ENCODE peak calls at places on chromosome 10, in six cellular contexts. One of them, this sample, is unnamed.

GRCh38 chr10:2464476-2464875 is 602.9 kb upstream of the PFKP start:
- DNase-seq in fibroblast of pulmonary artery: no peak
- DNase-seq in astrocyte of the spinal cord: no peak
- DNase-seq in A549: no peak
- DNase-seq in Panc1: no peak
- DNase-seq in mammary epithelial cell: no peak
- DNase-seq in this sample: no peak

GRCh38 chr10:103836776-103837344 is 18.5 kb downstream of the SH3PXD2A start:
- DNase-seq in fibroblast of pulmonary artery: no peak
- DNase-seq in astrocyte of the spinal cord: no peak
- DNase-seq in A549: no peak
- DNase-seq in Panc1: no peak
- DNase-seq in mammary epithelial cell: no peak
- DNase-seq in this sample: no peak

GRCh38 chr10:72087392-72087968 is 871 bp downstream of the SPOCK2 start:
- DNase-seq in fibroblast of pulmonary artery: no peak
- DNase-seq in astrocyte of the spinal cord: no peak
- DNase-seq in A549: no peak
- DNase-seq in Panc1: no peak
- DNase-seq in mammary epithelial cell: no peak
- DNase-seq in this sample: no peak

GRCh38 chr10:6200588-6201510 is 1.9 kb upstream of the PFKFB3 start:
- DNase-seq in fibroblast of pulmonary artery: no peak
- DNase-seq in astrocyte of the spinal cord: peak; percentile 29
- DNase-seq in A549: peak; percentile 33
- DNase-seq in Panc1: no peak
- DNase-seq in mammary epithelial cell: peak; percentile 24
- DNase-seq in this sample: peak; percentile 25

GRCh38 chr10:71597821-71598498 is 121.6 kb downstream of the C10orf105 start:
- DNase-seq in fibroblast of pulmonary artery: peak; percentile 14
- DNase-seq in astrocyte of the spinal cord: no peak
- DNase-seq in A549: no peak
- DNase-seq in Panc1: no peak
- DNase-seq in mammary epithelial cell: no peak
- DNase-seq in this sample: peak; percentile 69

GRCh38 chr10:13990392-13990805 is 340.3 kb downstream of the FRMD4A start:
- DNase-seq in fibroblast of pulmonary artery: peak; percentile 61
- DNase-seq in astrocyte of the spinal cord: no peak
- DNase-seq in A549: no peak
- DNase-seq in Panc1: no peak
- DNase-seq in mammary epithelial cell: no peak
- DNase-seq in this sample: peak; percentile 49

GRCh38 chr10:100998991-100999741 is 442 bp upstream of the LZTS2 start:
- DNase-seq in fibroblast of pulmonary artery: peak; percentile 79
- DNase-seq in astrocyte of the spinal cord: peak; percentile 72
- DNase-seq in A549: peak; percentile 74
- DNase-seq in Panc1: no peak
- DNase-seq in mammary epithelial cell: peak; percentile 60
- DNase-seq in this sample: peak; percentile 71

GRCh38 chr10:71379118-71379781 is 17.5 kb upstream of the CDH23 start:
- DNase-seq in fibroblast of pulmonary artery: no peak
- DNase-seq in astrocyte of the spinal cord: no peak
- DNase-seq in A549: no peak
- DNase-seq in Panc1: no peak
- DNase-seq in mammary epithelial cell: no peak
- DNase-seq in this sample: no peak

GRCh38 chr10:37952051-37952815 is 24.2 kb downstream of the ZNF25 start:
- DNase-seq in fibroblast of pulmonary artery: no peak
- DNase-seq in astrocyte of the spinal cord: no peak
- DNase-seq in A549: no peak
- DNase-seq in Panc1: no peak
- DNase-seq in mammary epithelial cell: no peak
- DNase-seq in this sample: peak; percentile 38

GRCh38 chr10:13241613-13242012 is 7.4 kb upstream of the UCMA start:
- DNase-seq in fibroblast of pulmonary artery: no peak
- DNase-seq in astrocyte of the spinal cord: no peak
- DNase-seq in A549: no peak
- DNase-seq in Panc1: no peak
- DNase-seq in mammary epithelial cell: no peak
- DNase-seq in this sample: no peak

GRCh38 chr10:44863344-44864041 is 47.6 kb upstream of the TMEM72 start:
- DNase-seq in fibroblast of pulmonary artery: no peak
- DNase-seq in astrocyte of the spinal cord: no peak
- DNase-seq in A549: no peak
- DNase-seq in Panc1: no peak
- DNase-seq in mammary epithelial cell: no peak
- DNase-seq in this sample: no peak

GRCh38 chr10:24287559-24288195 is 78.7 kb downstream of the KIAA1217 start:
- DNase-seq in fibroblast of pulmonary artery: no peak
- DNase-seq in astrocyte of the spinal cord: no peak
- DNase-seq in A549: no peak
- DNase-seq in Panc1: no peak
- DNase-seq in mammary epithelial cell: no peak
- DNase-seq in this sample: no peak

GRCh38 chr10:110834622-110835219 is 37.0 kb upstream of the PDCD4 start:
- DNase-seq in fibroblast of pulmonary artery: peak; percentile 25
- DNase-seq in astrocyte of the spinal cord: peak; percentile 28
- DNase-seq in A549: no peak
- DNase-seq in Panc1: no peak
- DNase-seq in mammary epithelial cell: no peak
- DNase-seq in this sample: no peak

GRCh38 chr10:62815373-62816111 is 624 bp downstream of the EGR2 start:
- DNase-seq in fibroblast of pulmonary artery: no peak
- DNase-seq in astrocyte of the spinal cord: peak; percentile 33
- DNase-seq in A549: peak; percentile 32
- DNase-seq in Panc1: no peak
- DNase-seq in mammary epithelial cell: peak; percentile 59
- DNase-seq in this sample: no peak

GRCh38 chr10:128908109-128908898 is 558.7 kb upstream of the MGMT start:
- DNase-seq in fibroblast of pulmonary artery: no peak
- DNase-seq in astrocyte of the spinal cord: no peak
- DNase-seq in A549: no peak
- DNase-seq in Panc1: no peak
- DNase-seq in mammary epithelial cell: no peak
- DNase-seq in this sample: no peak

GRCh38 chr10:124138195-124138882 is 44.9 kb upstream of the CHST15 start:
- DNase-seq in fibroblast of pulmonary artery: no peak
- DNase-seq in astrocyte of the spinal cord: peak; percentile 66
- DNase-seq in A549: no peak
- DNase-seq in Panc1: no peak
- DNase-seq in mammary epithelial cell: no peak
- DNase-seq in this sample: peak; percentile 71

GRCh38 chr10:71244638-71245419 is 32.5 kb downstream of the UNC5B start:
- DNase-seq in fibroblast of pulmonary artery: peak; percentile 96
- DNase-seq in astrocyte of the spinal cord: peak; percentile 75
- DNase-seq in A549: no peak
- DNase-seq in Panc1: no peak
- DNase-seq in mammary epithelial cell: no peak
- DNase-seq in this sample: peak; percentile 98

GRCh38 chr10:1056326-1057105 is at the start of gene WDR37:
- DNase-seq in fibroblast of pulmonary artery: peak; percentile 90
- DNase-seq in astrocyte of the spinal cord: peak; percentile 91
- DNase-seq in A549: peak; percentile 79
- DNase-seq in Panc1: no peak
- DNase-seq in mammary epithelial cell: peak; percentile 85
- DNase-seq in this sample: peak; percentile 84

GRCh38 chr10:3424102-3424803 is 251.7 kb upstream of the PITRM1 start:
- DNase-seq in fibroblast of pulmonary artery: peak; percentile 72
- DNase-seq in astrocyte of the spinal cord: peak; percentile 77
- DNase-seq in A549: no peak
- DNase-seq in Panc1: no peak
- DNase-seq in mammary epithelial cell: no peak
- DNase-seq in this sample: no peak

GRCh38 chr10:116182426-116182825 is 90.6 kb downstream of the GFRA1 start:
- DNase-seq in fibroblast of pulmonary artery: no peak
- DNase-seq in astrocyte of the spinal cord: no peak
- DNase-seq in A549: no peak
- DNase-seq in Panc1: no peak
- DNase-seq in mammary epithelial cell: no peak
- DNase-seq in this sample: no peak

GRCh38 chr10:86520871-86521619 is 547 bp downstream of the WAPL start:
- DNase-seq in fibroblast of pulmonary artery: peak; percentile 55
- DNase-seq in astrocyte of the spinal cord: peak; percentile 55
- DNase-seq in A549: peak; percentile 70
- DNase-seq in Panc1: no peak
- DNase-seq in mammary epithelial cell: peak; percentile 56
- DNase-seq in this sample: peak; percentile 61

GRCh38 chr10:69769395-69769989 is 32.2 kb upstream of the COL13A1 start:
- DNase-seq in fibroblast of pulmonary artery: peak; percentile 74
- DNase-seq in astrocyte of the spinal cord: peak; percentile 93
- DNase-seq in A549: peak; percentile 70
- DNase-seq in Panc1: peak; percentile 25
- DNase-seq in mammary epithelial cell: peak; percentile 59
- DNase-seq in this sample: peak; percentile 84

DNA sequence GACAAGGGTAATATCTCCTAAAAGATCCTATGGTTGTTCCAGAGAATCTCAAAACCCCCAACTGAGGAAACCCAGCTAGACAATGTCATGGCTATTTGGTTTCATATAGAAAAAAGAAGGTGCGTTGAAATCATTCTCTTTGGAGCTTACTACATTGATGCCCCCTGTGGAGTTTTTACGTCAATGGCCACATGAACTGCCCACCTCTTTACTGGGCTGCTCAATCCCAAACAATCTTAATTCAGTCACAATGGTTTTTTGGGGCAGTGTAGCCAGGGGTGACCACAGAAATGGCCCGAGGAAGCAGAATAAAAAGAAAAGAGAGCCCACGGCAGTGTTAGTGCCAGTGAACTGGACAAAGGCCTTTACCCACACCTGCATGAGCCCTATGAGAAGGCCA is 7.8 kb downstream of the RBP4 start:
- DNase-seq in fibroblast of pulmonary artery: no peak
- DNase-seq in astrocyte of the spinal cord: no peak
- DNase-seq in A549: no peak
- DNase-seq in Panc1: no peak
- DNase-seq in mammary epithelial cell: no peak
- DNase-seq in this sample: no peak
- H3K4me3 ChIP-seq in fibroblast of pulmonary artery: no peak overlapping the region
- H3K4me3 ChIP-seq in astrocyte of the spinal cord: no peak overlapping the region
- H3K4me3 ChIP-seq in A549: no peak overlapping the region
- H3K4me3 ChIP-seq in Panc1: no peak overlapping the region
- H3K4me3 ChIP-seq in mammary epithelial cell: no peak overlapping the region
- H3K4me3 ChIP-seq in this sample: no peak overlapping the region

GRCh38 chr10:46094197-46094500 is 48.1 kb upstream of the MSMB start:
- DNase-seq in fibroblast of pulmonary artery: no peak
- DNase-seq in astrocyte of the spinal cord: no peak
- DNase-seq in A549: no peak
- DNase-seq in Panc1: no peak
- DNase-seq in mammary epithelial cell: no peak
- DNase-seq in this sample: no peak

GRCh38 chr10:46091080-46091833 is 45.2 kb upstream of the MSMB start:
- DNase-seq in fibroblast of pulmonary artery: no peak
- DNase-seq in astrocyte of the spinal cord: no peak
- DNase-seq in A549: no peak
- DNase-seq in Panc1: no peak
- DNase-seq in mammary epithelial cell: no peak
- DNase-seq in this sample: no peak

GRCh38 chr10:46091834-46092522 is 45.9 kb upstream of the MSMB start:
- DNase-seq in fibroblast of pulmonary artery: no peak
- DNase-seq in astrocyte of the spinal cord: no peak
- DNase-seq in A549: no peak
- DNase-seq in Panc1: no peak
- DNase-seq in mammary epithelial cell: no peak
- DNase-seq in this sample: no peak

GRCh38 chr10:46090258-46090812 is 44.3 kb upstream of the MSMB start:
- DNase-seq in fibroblast of pulmonary artery: no peak
- DNase-seq in astrocyte of the spinal cord: no peak
- DNase-seq in A549: no peak
- DNase-seq in Panc1: no peak
- DNase-seq in mammary epithelial cell: no peak
- DNase-seq in this sample: no peak

GRCh38 chr10:46092523-46093195 is 46.6 kb upstream of the MSMB start:
- DNase-seq in fibroblast of pulmonary artery: no peak
- DNase-seq in astrocyte of the spinal cord: no peak
- DNase-seq in A549: no peak
- DNase-seq in Panc1: no peak
- DNase-seq in mammary epithelial cell: no peak
- DNase-seq in this sample: no peak
- H3K4me3 ChIP-seq in fibroblast of pulmonary artery: no peak overlapping the region
- H3K4me3 ChIP-seq in astrocyte of the spinal cord: no peak overlapping the region
- H3K4me3 ChIP-seq in A549: no peak overlapping the region
- H3K4me3 ChIP-seq in Panc1: no peak overlapping the region
- H3K4me3 ChIP-seq in mammary epithelial cell: no peak overlapping the region
- H3K4me3 ChIP-seq in this sample: no peak overlapping the region

DNA sequence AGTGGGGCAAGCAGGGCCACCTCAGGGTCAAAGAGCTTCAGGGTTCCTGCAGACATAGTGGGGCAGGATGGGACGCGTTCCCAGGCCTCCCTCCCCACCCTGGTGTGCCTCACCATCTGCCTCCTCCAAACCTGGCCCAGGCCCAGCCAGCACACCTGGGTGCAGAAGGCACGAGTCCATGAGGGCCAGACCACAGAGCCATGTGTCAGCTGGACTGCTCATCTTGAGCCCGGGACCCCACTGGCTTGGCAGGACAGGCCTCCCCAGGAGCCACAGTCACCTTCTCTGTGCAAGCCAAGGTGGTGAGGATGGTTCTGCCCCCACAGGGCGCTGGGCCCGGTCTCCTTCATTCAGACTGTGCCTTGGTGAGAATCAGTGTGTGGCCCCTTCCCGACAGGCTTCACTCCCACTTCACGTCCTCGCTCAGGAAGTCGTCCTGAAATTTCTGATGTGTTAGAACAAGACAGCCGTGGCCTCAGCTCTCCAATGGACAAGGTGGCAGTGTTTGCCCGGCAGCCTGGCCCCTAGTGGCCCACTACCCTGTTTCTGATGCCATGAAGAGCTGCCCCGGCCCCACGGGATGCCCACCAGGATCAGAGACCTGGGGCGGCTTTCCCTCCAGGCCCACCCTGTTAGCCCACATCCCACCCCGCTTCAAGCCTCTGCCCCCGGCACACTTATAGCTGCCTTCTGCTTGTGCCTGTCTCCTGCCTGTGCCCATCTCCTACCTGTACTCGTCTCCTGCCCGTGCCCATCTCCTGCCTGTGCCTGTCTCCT is 59.6 kb upstream of the EBF3 start:
- DNase-seq in fibroblast of pulmonary artery: no peak
- DNase-seq in astrocyte of the spinal cord: no peak
- DNase-seq in A549: no peak
- DNase-seq in Panc1: no peak
- DNase-seq in mammary epithelial cell: no peak
- DNase-seq in this sample: no peak
- H3K4me3 ChIP-seq in fibroblast of pulmonary artery: no peak overlapping the region
- H3K4me3 ChIP-seq in astrocyte of the spinal cord: no peak overlapping the region
- H3K4me3 ChIP-seq in A549: no peak overlapping the region
- H3K4me3 ChIP-seq in Panc1: no peak overlapping the region
- H3K4me3 ChIP-seq in mammary epithelial cell: no peak overlapping the region
- H3K4me3 ChIP-seq in this sample: no peak overlapping the region

DNA sequence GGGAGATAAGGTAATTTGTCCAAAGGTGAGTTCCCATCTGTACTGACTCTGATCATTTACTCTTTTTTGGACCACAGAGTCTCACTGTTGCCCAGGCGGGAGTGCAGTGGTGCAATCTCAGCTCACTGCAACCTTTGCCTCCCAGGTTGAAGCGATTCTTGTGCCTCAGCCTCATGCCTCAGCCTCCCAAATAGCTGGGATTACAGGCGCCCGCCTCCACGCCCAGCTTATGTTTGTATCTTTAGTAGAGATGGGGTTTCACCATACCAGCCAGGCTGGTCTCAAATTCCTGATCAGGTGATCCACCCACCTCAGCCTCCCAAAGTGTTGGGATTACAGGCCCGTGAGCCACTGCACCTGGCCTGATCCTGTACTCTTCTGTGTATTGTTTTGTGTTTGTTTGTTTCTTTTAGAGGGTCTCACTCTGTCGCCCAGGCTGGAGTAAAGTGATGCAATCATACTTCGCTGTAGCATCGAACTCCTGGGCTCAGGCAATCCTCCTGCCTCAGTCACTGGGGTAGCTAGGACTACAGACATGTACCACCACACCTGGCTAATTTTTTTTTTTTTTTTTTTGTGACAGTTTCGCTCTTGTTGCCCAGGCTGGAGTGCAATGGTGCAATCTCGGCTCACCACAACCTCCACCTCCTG is 2.4 kb downstream of the NOLC1 start:
- DNase-seq in fibroblast of pulmonary artery: no peak
- DNase-seq in astrocyte of the spinal cord: no peak
- DNase-seq in A549: no peak
- DNase-seq in Panc1: no peak
- DNase-seq in mammary epithelial cell: no peak
- DNase-seq in this sample: no peak
- H3K4me3 ChIP-seq in fibroblast of pulmonary artery: no peak overlapping the region
- H3K4me3 ChIP-seq in astrocyte of the spinal cord: no peak overlapping the region
- H3K4me3 ChIP-seq in A549: no peak overlapping the region
- H3K4me3 ChIP-seq in Panc1: no peak overlapping the region
- H3K4me3 ChIP-seq in mammary epithelial cell: no peak overlapping the region
- H3K4me3 ChIP-seq in this sample: no peak overlapping the region